ENCODE peak calls at places on chromosomes 6 and 20, in ten cellular contexts. I is adrenal gland; T is HCT116; A is fibroblast of lung; X is right cardiac atrium; M is heart left ventricle; L is effector memory CD4-positive, alpha-beta T cell; H is Panc1; V is stomach; B is A549. J is an unnamed sample. For H3K4me1, the result is how much of the 10 kb centered on the place peaks cover.

GRCh38 chr6:129429953-129430352 is 280.0 kb downstream of the ARHGAP18 start:
- DNase-seq in A (no peak), I (no peak), X (no peak), T (no peak), L (no peak), V (no peak), M (no peak), B (no peak), H (no peak), J (no peak)

GRCh38 chr6:18405477-18406293 is 18.5 kb downstream of the RNF144B start:
- DNase-seq in A (peak), I (no peak), T (no peak), X (no peak), B (peak), H (peak), V (no peak), L (no peak), M (no peak), J (no peak)

GRCh38 chr6:26045046-26045938 is 41.9 kb upstream of the HFE start:
- DNase-seq in T (no peak), M (peak), V (peak), B (peak), X (peak), I (peak), H (peak), A (peak), L (peak), J (peak)

GRCh38 chr6:156269751-156270369 is 507.3 kb upstream of the ARID1B start:
- DNase-seq in I (no peak), B (no peak), M (no peak), A (no peak), L (no peak), T (no peak), X (no peak), V (no peak), H (no peak), J (no peak)

GRCh38 chr6:5143625-5144311 is 58.6 kb downstream of the PPP1R3G start:
- DNase-seq in H (peak), V (peak), I (peak), X (peak), L (peak), A (peak), T (peak), M (peak), B (peak), J (peak)

GRCh38 chr20:7893019-7893730 is 47.1 kb downstream of the HAO1 start:
- DNase-seq in A (no peak), H (no peak), V (no peak), X (no peak), T (no peak), B (no peak), L (no peak), I (no peak), M (no peak), J (no peak)

GRCh38 chr20:46905364-46906125 is 10.9 kb downstream of the EYA2 start:
- DNase-seq in M (no peak), I (no peak), T (no peak), X (peak), L (no peak), V (no peak), B (no peak), H (no peak), A (no peak), J (peak)

GRCh38 chr6:104642871-104643270 is 216.8 kb downstream of the HACE1 start:
- DNase-seq in A (no peak), V (no peak), H (no peak), L (no peak), B (no peak), M (no peak), X (no peak), T (no peak), I (no peak), J (no peak)

GRCh38 chr6:158707826-158708225 is 58.0 kb downstream of the SYTL3 start:
- DNase-seq in A (peak), X (no peak), I (no peak), H (no peak), M (peak), L (no peak), T (no peak), B (no peak), V (peak), J (peak)

GRCh38 chr6:14889172-14889571 is 356.7 kb upstream of the JARID2 start:
- DNase-seq in X (no peak), I (no peak), H (no peak), T (no peak), M (no peak), B (peak), V (no peak), L (no peak), A (peak), J (no peak)

GRCh38 chr6:74408844-74409243 is 712.8 kb downstream of the CD109 start:
- DNase-seq in M (no peak), H (no peak), L (no peak), B (no peak), X (no peak), T (no peak), A (peak), V (no peak), I (no peak), J (no peak)

GRCh38 chr6:10977231-10977968 is 66.7 kb downstream of the ELOVL2 start:
- DNase-seq in V (no peak), X (no peak), H (no peak), M (no peak), I (no peak), L (no peak), B (no peak), T (no peak), A (no peak), J (no peak)

GRCh38 chr6:35258336-35258735 is 1.2 kb upstream of the ZNF76 start:
- DNase-seq in L (no peak), M (no peak), B (no peak), T (no peak), A (no peak), X (no peak), H (no peak), I (no peak), V (no peak), J (no peak)

GRCh38 chr20:1418335-1418734 is 25.5 kb upstream of the FKBP1A start:
- DNase-seq in H (no peak), T (no peak), I (no peak), B (no peak), L (no peak), A (no peak), V (no peak), X (no peak), M (no peak), J (no peak)

GRCh38 chr20:57990396-57990987 is 238.0 kb downstream of the ANKRD60 start:
- DNase-seq in B (no peak), I (no peak), L (no peak), H (no peak), T (no peak), X (peak), V (no peak), M (no peak), A (no peak), J (no peak)

GRCh38 chr6:106773482-106773881 is 144.1 kb downstream of the QRSL1 start:
- DNase-seq in B (no peak), V (peak), A (no peak), M (no peak), X (no peak), I (no peak), H (no peak), T (no peak), L (no peak), J (peak)

GRCh38 chr20:25023316-25023715 is 30.8 kb upstream of the APMAP start:
- DNase-seq in A (no peak), L (no peak), M (peak), X (no peak), V (peak), T (no peak), B (no peak), I (no peak), H (no peak), J (no peak)

GRCh38 chr6:142187209-142187608 is 40.1 kb downstream of the VTA1 start:
- DNase-seq in M (peak), A (peak), I (peak), X (peak), V (no peak), B (peak), T (no peak), H (no peak), L (no peak), J (peak)

GRCh38 chr20:36060676-36061075 is 92.3 kb downstream of the CNBD2 start:
- DNase-seq in V (no peak), L (no peak), T (no peak), A (no peak), X (no peak), H (no peak), M (no peak), B (no peak), I (no peak), J (no peak)

GRCh38 chr20:12936020-12936419 is 72.8 kb upstream of the SPTLC3 start:
- DNase-seq in A (no peak), L (no peak), B (peak), V (no peak), H (no peak), I (no peak), T (no peak), X (no peak), M (no peak), J (no peak)

GRCh38 chr6:108114861-108115597 is 40.5 kb upstream of the OSTM1 start:
- DNase-seq in L (no peak), T (no peak), H (no peak), I (peak), M (peak), A (peak), B (peak), V (no peak), X (peak), J (peak)

GRCh38 chr20:34703573-34704176 is 469 bp upstream of the TP53INP2 start:
- DNase-seq in V (peak), X (no peak), L (no peak), T (no peak), H (no peak), A (peak), M (peak), I (peak), B (no peak), J (peak)

GRCh38 chr20:34262488-34263288 is 21.5 kb downstream of the ASIP start:
- DNase-seq in V (peak), H (no peak), X (peak), M (peak), B (no peak), L (no peak), A (peak), T (no peak), I (peak), J (peak)

GRCh38 chr6:36843169-36843568 is 3.9 kb upstream of the CPNE5 start:
- DNase-seq in X (no peak), V (no peak), H (no peak), A (no peak), M (peak), T (no peak), B (no peak), L (no peak), I (no peak), J (no peak)

GRCh38 chr6:170095273-170095976 is 195.5 kb downstream of the DLL1 start:
- DNase-seq in H (no peak), V (peak), B (no peak), I (no peak), M (no peak), T (no peak), L (no peak), X (no peak), A (no peak), J (no peak)

GRCh38 chr20:44954198-44954597 is 6.0 kb downstream of the TOMM34 start:
- DNase-seq in X (no peak), M (no peak), B (no peak), L (no peak), I (no peak), T (no peak), V (no peak), H (no peak), A (no peak), J (no peak)

GRCh38 chr20:18928626-18929025 is 115.0 kb downstream of the SCP2D1 start:
- DNase-seq in I (no peak), L (no peak), A (no peak), B (no peak), T (no peak), V (peak), H (no peak), M (no peak), X (no peak), J (no peak)

GRCh38 chr6:10460096-10460495 is 45.2 kb upstream of the TFAP2A start:
- DNase-seq in V (no peak), M (no peak), A (no peak), H (no peak), B (no peak), X (no peak), I (no peak), T (no peak), L (no peak), J (no peak)

GRCh38 chr6:89966250-89966588 is 72.0 kb downstream of the GJA10 start:
- DNase-seq in B (no peak), X (no peak), V (no peak), A (peak), I (no peak), M (no peak), T (no peak), L (no peak), H (no peak), J (no peak)

GRCh38 chr6:133948472-133948871 is 4.6 kb upstream of the TBPL1 start:
- DNase-seq in L (no peak), V (no peak), M (no peak), I (no peak), T (no peak), H (no peak), A (no peak), X (no peak), B (no peak), J (peak)

GRCh38 chr6:33414592-33415271 is 3.2 kb downstream of the CUTA start:
- DNase-seq in I (no peak), V (no peak), T (no peak), L (no peak), M (no peak), B (no peak), X (no peak), H (no peak), A (no peak), J (no peak)

DNA sequence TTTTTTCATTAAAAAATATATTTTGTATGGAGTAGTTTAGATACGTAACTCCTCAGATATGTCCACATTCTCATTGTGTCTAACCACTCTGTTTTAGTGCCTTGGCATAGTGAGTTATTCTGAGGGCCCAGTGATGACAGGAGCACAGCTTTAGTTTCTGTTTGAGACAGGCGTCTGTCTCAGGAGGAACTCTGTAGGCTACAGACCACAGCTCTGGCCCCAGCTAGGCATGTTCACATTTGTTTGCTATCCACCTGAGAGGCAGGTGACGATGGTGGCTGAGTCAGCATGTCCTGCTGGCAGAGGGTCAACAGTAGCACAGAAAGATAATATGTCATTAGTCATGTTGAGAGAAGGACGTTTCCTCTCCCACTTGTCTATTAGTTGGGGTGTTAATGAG is 16.3 kb downstream of the LRRC1 start:
- DNase-seq in X (no peak), A (no peak), L (no peak), I (peak), B (no peak), M (no peak), H (no peak), T (peak), V (peak), J (peak)
- H3K27ac ChIP-seq in X (no peak), A (no peak), L (no peak), I (no peak), B (no peak), M (peak), H (no peak), T (peak), V (peak), J (peak)

DNA sequence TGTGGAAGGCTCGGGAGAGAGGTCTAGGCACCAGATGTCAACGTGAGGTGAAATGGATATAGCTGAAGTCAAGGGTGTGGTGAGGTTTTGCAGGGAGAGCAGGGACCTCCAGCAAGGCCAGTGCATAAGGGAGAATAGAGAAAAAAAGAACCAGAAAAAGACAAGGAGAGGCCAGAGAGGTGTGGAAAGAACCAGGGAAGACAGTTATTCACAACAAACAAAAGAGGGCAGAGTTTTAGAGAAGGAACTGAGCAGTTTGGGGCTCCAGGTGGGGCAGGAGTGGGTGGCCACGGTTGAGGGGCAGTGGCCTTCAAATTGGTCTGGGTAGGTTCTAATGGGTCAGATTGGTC is 11.6 kb upstream of the NQO2 start:
- DNase-seq in M (no peak), H (no peak), I (no peak), A (no peak), T (no peak), B (no peak), X (no peak), L (no peak), V (no peak), J (no peak)
- H3K4me3 ChIP-seq in M (peak), H (peak), I (no peak), A (peak), T (peak), B (peak), X (peak), L (peak), V (peak), J (peak)

DNA sequence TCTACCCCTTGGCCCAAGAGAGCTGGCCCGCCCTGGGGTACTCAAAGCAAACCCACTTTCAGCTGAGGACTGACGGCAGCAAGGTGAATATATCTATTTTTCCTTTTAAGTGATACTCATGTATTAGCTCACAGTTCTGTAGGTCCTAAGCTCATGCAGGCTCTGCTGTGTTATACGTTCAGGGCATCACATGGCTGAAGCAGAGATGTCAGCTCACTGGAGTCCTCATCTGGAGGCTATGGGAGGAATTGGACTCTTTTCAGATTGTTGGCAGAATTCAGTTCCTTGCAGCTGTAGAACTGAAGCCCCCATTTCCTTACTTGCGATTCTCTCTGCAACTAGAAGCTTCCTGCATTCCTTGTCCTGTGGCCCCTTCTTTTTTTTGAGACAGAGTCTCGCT is 10.7 kb upstream of the SLC9A8 start:
- DNase-seq in H (no peak), L (no peak), T (no peak), X (no peak), M (no peak), V (no peak), A (no peak), B (no peak), I (no peak), J (no peak)
- H3K4me1 ChIP-seq in H (under half), L (under half), T (under half), X (under half), M (under half), V (under half), A (under half), B (under half), I (under half), J (under half)

DNA sequence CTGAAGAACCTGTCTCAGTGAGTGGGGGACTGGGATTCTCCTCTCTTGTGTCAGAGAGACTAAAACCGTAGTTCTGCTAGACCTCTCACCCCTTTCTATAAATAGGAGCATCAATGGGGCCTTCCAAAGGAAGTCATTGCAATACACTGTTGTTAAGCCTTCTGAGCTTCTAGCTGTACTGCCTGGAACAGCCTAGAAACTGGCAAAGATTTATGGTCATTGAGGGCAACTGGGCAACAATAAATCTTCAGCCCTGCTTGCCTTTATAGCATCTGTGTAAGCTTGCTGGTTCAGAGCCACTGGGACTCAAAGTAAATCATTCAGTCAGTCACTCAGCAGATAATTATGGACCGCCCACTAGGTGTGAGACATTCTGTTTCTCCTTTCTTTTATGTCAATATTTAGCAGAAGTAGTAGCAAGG is 53.2 kb downstream of the PPP1R14C start:
- DNase-seq in M (no peak), X (no peak), A (no peak), B (no peak), T (no peak), L (no peak), H (no peak), V (no peak), I (no peak), J (no peak)
- H3K27ac ChIP-seq in M (no peak), X (no peak), A (no peak), B (no peak), T (no peak), L (no peak), H (no peak), V (no peak), I (no peak), J (peak)

DNA sequence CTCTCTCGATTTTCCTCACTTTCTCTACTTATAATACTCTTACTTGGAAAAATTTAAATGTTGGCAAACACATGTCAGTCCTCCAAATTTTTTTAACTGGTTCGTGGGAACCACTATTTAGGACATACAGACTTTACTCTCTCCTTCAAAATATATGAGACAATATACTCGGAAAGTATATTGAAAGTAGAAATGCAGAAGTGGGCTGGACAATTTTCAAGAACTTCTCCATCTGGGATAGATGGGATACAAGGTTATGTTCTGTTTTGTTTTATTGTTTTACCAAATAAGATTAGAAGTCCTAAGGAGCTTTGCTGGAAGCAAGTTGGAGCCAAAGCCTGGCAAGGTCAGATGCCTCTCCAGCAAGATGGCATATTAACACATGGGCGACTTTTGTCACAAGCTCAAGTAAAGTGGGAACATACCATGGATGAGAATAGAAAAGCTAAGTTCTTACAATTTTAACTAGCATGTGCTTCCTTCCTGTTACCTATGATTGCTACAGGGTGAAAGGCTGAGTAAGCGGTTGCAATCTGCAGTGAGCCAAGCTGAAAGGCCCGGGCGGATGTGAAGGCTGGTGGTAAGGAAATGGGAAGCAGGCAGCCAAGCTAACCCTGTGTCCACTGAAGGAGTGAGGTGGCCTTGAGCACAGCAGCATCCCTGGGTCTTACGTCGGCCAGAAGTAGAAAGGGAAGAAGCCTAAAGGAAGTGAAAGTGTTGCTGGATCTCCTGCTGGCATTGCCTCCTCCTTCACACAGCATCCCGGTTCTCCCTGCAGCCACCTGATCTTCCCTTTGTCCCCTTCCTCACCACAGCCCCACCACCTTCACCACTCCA is 7.1 kb downstream of the MAP3K5 start:
- DNase-seq in I (peak), X (peak), A (peak), L (no peak), H (no peak), V (peak), T (no peak), B (no peak), M (peak), J (peak)
- H3K4me3 ChIP-seq in I (no peak), X (peak), A (no peak), L (peak), H (peak), V (peak), T (no peak), B (no peak), M (peak), J (no peak)

GRCh38 chr6:7159790-7160525 is 52.2 kb downstream of the RREB1 start:
- DNase-seq in T (no peak), I (no peak), V (no peak), A (no peak), L (no peak), X (no peak), H (no peak), M (no peak), B (no peak), J (no peak)

GRCh38 chr6:7156666-7157278 is 49.0 kb downstream of the RREB1 start:
- DNase-seq in T (no peak), B (no peak), H (no peak), V (no peak), A (peak), I (no peak), X (no peak), M (no peak), L (no peak), J (peak)

GRCh38 chr6:7155871-7156579 is 48.3 kb downstream of the RREB1 start:
- DNase-seq in A (no peak), V (no peak), M (no peak), X (no peak), B (no peak), I (peak), H (no peak), L (no peak), T (no peak), J (peak)

GRCh38 chr6:7161253-7161623 is 53.5 kb downstream of the RREB1 start:
- DNase-seq in X (no peak), T (no peak), L (no peak), B (no peak), A (no peak), H (no peak), I (no peak), V (no peak), M (no peak), J (no peak)

GRCh38 chr6:7157752-7158616 is 50.2 kb downstream of the RREB1 start:
- DNase-seq in A (no peak), M (no peak), I (no peak), T (no peak), X (no peak), B (no peak), H (no peak), L (no peak), V (no peak), J (peak)
- H3K4me1 ChIP-seq in A (under half), M (under half), I (under half), T (under half), X (under half), B (under half), H (under half), L (under half), V (half or more), J (half or more)

J was measured in thyroid gland.